ENCODE peak calls at places on chromosomes 2 and 18, in six cellular contexts. E is neural crest cell, K is fibroblast of the conjunctiva, C is HTR-8/SVneo, W is left cardiac atrium, A is Ammon's horn. D is an unnamed sample.
A peak's percentile ranks its signal among the peaks of the same experiment; 100 is the strongest.

GRCh38 chr18:79903071-79903635 is 48.3 kb downstream of the SLC66A2 start:
- DNase-seq in E (no peak), K (no peak), C (no peak), W (no peak), A (no peak), D (no peak)

GRCh38 chr2:206217743-206218520 is 56.5 kb upstream of the ZDBF2 start:
- DNase-seq in E (peak; percentile 4), K (no peak), C (no peak), W (no peak), A (no peak), D (no peak)

GRCh38 chr18:5628512-5629255 is 84.9 kb upstream of the EPB41L3 start:
- DNase-seq in E (peak; percentile 28), K (no peak), C (no peak), W (peak; percentile 70), A (peak; percentile 15), D (no peak)

GRCh38 chr2:208407667-208408066 is 1.1 kb downstream of the PTH2R start:
- DNase-seq in E (no peak), K (no peak), C (no peak), W (no peak), A (peak; percentile 31), D (no peak)

GRCh38 chr2:29106241-29106640 is 9.0 kb upstream of the CLIP4 start:
- DNase-seq in E (no peak), K (no peak), C (no peak), W (no peak), A (no peak), D (no peak)

GRCh38 chr2:173982918-173983317 is 17.7 kb upstream of the SP3 start:
- DNase-seq in E (no peak), K (peak; percentile 70), C (no peak), W (peak; percentile 63), A (peak; percentile 73), D (no peak)

GRCh38 chr2:60855989-60856669 is 25.2 kb upstream of the REL start:
- DNase-seq in E (no peak), K (no peak), C (no peak), W (no peak), A (no peak), D (no peak)

GRCh38 chr2:27435628-27436027 is 6.6 kb upstream of the KRTCAP3 start:
- DNase-seq in E (no peak), K (no peak), C (no peak), W (no peak), A (no peak), D (no peak)

GRCh38 chr2:71934595-71935263 is 212.9 kb downstream of the CYP26B1 start:
- DNase-seq in E (no peak), K (peak; percentile 60), C (no peak), W (peak; percentile 67), A (no peak), D (no peak)

GRCh38 chr2:131646669-131647297 is 119.1 kb downstream of the CCDC74A start:
- DNase-seq in E (no peak), K (no peak), C (no peak), W (no peak), A (no peak), D (no peak)

GRCh38 chr2:9905413-9905812 is 46.1 kb upstream of the GRHL1 start:
- DNase-seq in E (no peak), K (no peak), C (no peak), W (no peak), A (no peak), D (no peak)

GRCh38 chr18:44599409-44599808 is 81.3 kb upstream of the SETBP1 start:
- DNase-seq in E (no peak), K (peak; percentile 14), C (no peak), W (peak; percentile 46), A (peak; percentile 84), D (no peak)

GRCh38 chr18:58590231-58590630 is 38.7 kb downstream of the ALPK2 start:
- DNase-seq in E (no peak), K (peak; percentile 32), C (peak; percentile 78), W (no peak), A (no peak), D (peak; percentile 47)

GRCh38 chr2:151032741-151033152 is 228.9 kb downstream of the RBM43 start:
- DNase-seq in E (no peak), K (peak; percentile 93), C (no peak), W (no peak), A (no peak), D (peak; percentile 36)

D was measured in amniotic stem cell.